ENCODE peak calls at places on chromosomes 3 and 15, in six cellular contexts. O is stomach, X is spleen, C is thyroid gland, Q is body of pancreas, T is transverse colon. H is an unnamed sample.

GRCh38 chr3:4426782-4427344 is 40.2 kb downstream of the SUMF1 start:
- DNase-seq in O (no peak), C (no peak), X (no peak), T (no peak), Q (no peak), H (peak; percentile 38)

GRCh38 chr15:73560501-73561117 is 72.6 kb downstream of the NPTN start:
- DNase-seq in C (no peak), X (no peak), O (no peak), Q (no peak), T (no peak), H (no peak)

GRCh38 chr15:65055201-65055870 is 10.1 kb downstream of the SLC51B start:
- DNase-seq in T (peak; percentile 67), C (no peak), Q (no peak), O (peak; percentile 48), X (no peak), H (no peak)

GRCh38 chr3:142180761-142181362 is 31.5 kb upstream of the TFDP2 start:
- DNase-seq in X (no peak), T (peak; percentile 25), C (peak; percentile 45), Q (peak; percentile 22), O (peak; percentile 34), H (no peak)

GRCh38 chr3:77446084-77446483 is 406.2 kb downstream of the ROBO2 start:
- DNase-seq in X (no peak), Q (no peak), T (no peak), O (no peak), C (no peak), H (no peak)

GRCh38 chr3:17945018-17945798 is 202.8 kb upstream of the TBC1D5 start:
- DNase-seq in Q (no peak), T (no peak), C (no peak), X (no peak), O (no peak), H (no peak)

GRCh38 chr3:153232737-153233330 is 70.8 kb downstream of the RAP2B start:
- DNase-seq in T (no peak), X (no peak), Q (no peak), C (no peak), O (no peak), H (no peak)

GRCh38 chr15:73295630-73296286 is 73.0 kb downstream of the HCN4 start:
- DNase-seq in X (no peak), C (no peak), Q (no peak), T (no peak), O (no peak), H (no peak)

GRCh38 chr15:31435256-31435781 is 108.7 kb downstream of the KLF13 start:
- DNase-seq in O (peak; percentile 70), X (peak; percentile 94), Q (peak; percentile 72), C (peak; percentile 84), T (peak; percentile 88), H (peak; percentile 86)

GRCh38 chr3:16060945-16061344 is 113.5 kb upstream of the GALNT15 start:
- DNase-seq in T (no peak), Q (no peak), X (no peak), C (no peak), O (no peak), H (no peak)

GRCh38 chr3:98855811-98856400 is 45.6 kb downstream of the DCBLD2 start:
- DNase-seq in Q (no peak), C (peak; percentile 6), O (no peak), T (no peak), X (no peak), H (no peak)

GRCh38 chr3:58411036-58411435 is 22.6 kb downstream of the PDHB start:
- DNase-seq in X (no peak), C (no peak), T (no peak), O (no peak), Q (no peak), H (no peak)

GRCh38 chr15:84697353-84697990 is 18.5 kb downstream of the SEC11A start:
- DNase-seq in Q (no peak), T (no peak), X (no peak), O (no peak), C (no peak), H (no peak)

GRCh38 chr15:35305906-35306305 is 220.8 kb upstream of the NANOGP8 start:
- DNase-seq in X (no peak), T (no peak), O (no peak), C (no peak), Q (no peak), H (no peak)

GRCh38 chr3:2303567-2303966 is 204.9 kb downstream of the CNTN4 start:
- DNase-seq in C (peak; percentile 48), X (no peak), T (no peak), O (no peak), Q (no peak), H (no peak)

GRCh38 chr3:121736112-121736511 is 13.4 kb downstream of the GOLGB1 start:
- DNase-seq in T (no peak), O (no peak), Q (no peak), X (no peak), C (no peak), H (no peak)

GRCh38 chr3:73365756-73366397 is 258.9 kb downstream of the PDZRN3 start:
- DNase-seq in T (peak; percentile 52), O (no peak), C (no peak), Q (peak; percentile 31), X (no peak), H (peak; percentile 78)

GRCh38 chr15:67089218-67090193 is 24.1 kb downstream of the SMAD3 start:
- DNase-seq in C (peak; percentile 47), O (no peak), Q (no peak), T (no peak), X (peak; percentile 73), H (no peak)

GRCh38 chr15:41678742-41679141 is 18.5 kb downstream of the MGA start:
- DNase-seq in O (no peak), X (no peak), T (no peak), Q (no peak), C (no peak), H (no peak)
- H3K36me3 ChIP-seq in O (peaks cover under 1% of the 10 kb centered on the region), X (no peaks in the 10 kb centered on the region), T (no peaks in the 10 kb centered on the region), Q (no peaks in the 10 kb centered on the region), C (no peaks in the 10 kb centered on the region), H (no peaks in the 10 kb centered on the region)

GRCh38 chr15:70101459-70102113 is 3.9 kb upstream of the TLE3 start:
- DNase-seq in C (peak; percentile 79), X (no peak), O (peak; percentile 63), T (peak; percentile 63), Q (peak; percentile 76), H (peak; percentile 69)

GRCh38 chr15:70099966-70100494 is 2.3 kb upstream of the TLE3 start:
- DNase-seq in O (no peak), X (no peak), Q (no peak), C (peak; percentile 32), T (no peak), H (no peak)

GRCh38 chr15:70098461-70099166 is 897 bp upstream of the TLE3 start:
- DNase-seq in O (peak; percentile 67), T (peak; percentile 67), X (peak; percentile 94), C (peak; percentile 62), Q (peak; percentile 59), H (peak; percentile 62)

GRCh38 chr15:70099167-70099965 is 1.6 kb upstream of the TLE3 start:
- DNase-seq in C (peak; percentile 100), X (peak; percentile 99), Q (peak; percentile 100), O (peak; percentile 100), T (peak; percentile 100), H (peak; percentile 100)

DNA sequence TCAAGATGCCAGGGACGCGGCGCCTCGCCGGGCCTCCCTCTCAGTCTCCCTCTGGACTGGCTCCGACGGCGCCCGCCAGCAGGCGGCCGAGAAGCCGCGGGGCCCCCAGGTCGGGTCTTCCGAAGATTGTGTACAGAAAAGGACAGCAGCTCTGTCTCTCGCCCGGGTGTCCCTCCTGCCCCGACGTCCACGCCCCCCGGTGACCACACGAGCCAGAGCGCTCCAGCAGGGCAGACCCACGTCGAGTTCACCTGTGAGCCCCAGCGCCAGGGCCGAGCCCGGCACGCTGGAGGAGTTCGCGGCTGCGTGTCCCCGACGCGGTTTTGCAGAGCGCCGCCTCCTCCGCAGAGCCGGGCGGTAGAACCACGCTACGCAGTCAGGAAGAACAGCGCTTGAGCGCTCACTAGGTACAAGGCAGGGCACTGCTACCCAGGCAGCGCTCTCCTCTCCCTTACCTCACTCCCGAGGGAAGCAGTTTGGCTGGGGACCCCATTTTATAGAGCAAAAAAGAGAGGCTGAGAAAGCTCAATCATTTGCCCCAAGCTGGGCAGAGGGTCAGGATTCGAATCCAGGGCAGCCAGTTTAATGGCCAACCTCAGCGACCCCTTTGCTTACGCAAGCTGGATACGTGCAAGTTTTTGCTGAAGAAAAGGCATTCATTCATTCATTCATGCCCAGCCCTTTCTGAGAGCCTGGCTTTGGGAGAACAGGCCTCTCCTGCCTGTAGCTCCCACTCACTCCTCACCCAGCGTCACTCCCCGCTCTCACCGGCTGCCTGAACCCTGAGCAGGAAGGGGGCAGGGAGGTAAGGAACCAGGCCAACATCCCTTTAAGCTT is 3.0 kb upstream of the TLE3 start:
- DNase-seq in X (peak; percentile 94), C (peak; percentile 73), Q (peak; percentile 44), O (peak; percentile 63), T (peak; percentile 71), H (peak; percentile 51)
- TF ChIP-seq POLR2A in X (no peak), C (no peak), Q (no peak), O (no peak), T (no peak), H (no peak)

DNA sequence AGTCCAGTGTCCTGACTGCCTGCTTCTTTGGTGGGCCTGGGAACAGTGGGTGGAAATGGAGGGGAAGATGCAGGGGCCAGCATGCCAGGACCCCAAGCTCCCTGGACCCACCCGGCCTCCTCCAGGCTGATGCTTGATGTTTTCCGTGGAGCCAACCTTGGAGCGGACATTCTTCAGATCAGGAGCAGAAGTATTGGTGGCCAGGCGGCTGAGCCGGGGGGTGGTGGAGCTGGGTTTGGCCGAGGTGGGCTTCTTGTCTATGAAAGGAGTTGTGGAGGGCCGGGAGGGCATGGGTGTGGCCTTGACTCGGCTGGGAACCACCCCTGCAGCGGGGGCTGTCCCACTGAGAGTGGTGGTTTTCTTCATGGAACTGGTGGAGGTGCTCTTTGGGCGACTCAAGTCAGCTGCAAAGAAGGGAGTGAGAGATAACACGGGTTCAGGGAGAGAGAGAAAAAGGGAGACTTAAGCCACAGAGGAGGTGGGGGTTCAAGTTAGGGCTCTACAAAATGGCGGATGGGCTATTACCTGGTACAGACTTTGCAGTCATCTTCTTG is 67.8 kb downstream of the DHX30 start:
- DNase-seq in X (no peak), T (no peak), C (no peak), O (no peak), Q (no peak), H (no peak)
- H3K4me3 ChIP-seq in X (no peak overlapping the region), T (no peak overlapping the region), C (no peak overlapping the region), O (no peak overlapping the region), Q (no peak overlapping the region), H (no peak overlapping the region)

GRCh38 chr3:135056733-135057310 is 261.8 kb downstream of the EPHB1 start:
- DNase-seq in X (no peak), Q (no peak), C (no peak), T (no peak), O (no peak), H (no peak)

GRCh38 chr3:135055449-135055848 is 260.4 kb downstream of the EPHB1 start:
- DNase-seq in X (no peak), C (no peak), O (no peak), Q (no peak), T (no peak), H (no peak)

GRCh38 chr3:135057996-135058395 is 262.9 kb downstream of the EPHB1 start:
- DNase-seq in Q (no peak), T (no peak), O (no peak), X (no peak), C (no peak), H (no peak)

GRCh38 chr3:135056084-135056730 is 261.1 kb downstream of the EPHB1 start:
- DNase-seq in Q (no peak), O (no peak), X (no peak), T (no peak), C (no peak), H (no peak)

DNA sequence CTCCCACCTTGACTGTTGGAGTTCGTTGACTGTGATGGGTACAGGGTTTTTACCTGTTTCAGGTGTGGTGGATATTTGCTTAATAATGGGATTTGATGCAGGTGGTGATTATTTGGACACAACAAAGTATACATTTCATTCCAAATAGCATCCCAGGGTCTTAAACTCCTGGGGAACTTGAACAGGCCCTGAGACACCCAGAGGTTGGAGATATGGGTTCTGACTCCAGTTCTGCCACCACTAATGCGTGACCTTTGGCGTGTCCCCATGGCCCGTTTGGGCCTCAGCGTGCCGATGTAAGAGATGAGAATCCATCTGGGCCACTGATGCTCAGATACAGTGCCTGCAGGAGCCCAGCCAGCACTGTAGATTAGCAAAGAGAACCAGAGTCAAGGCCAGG is 264.5 kb downstream of the EPHB1 start:
- DNase-seq in X (no peak), C (no peak), Q (no peak), O (no peak), T (no peak), H (no peak)
- H3K36me3 ChIP-seq in X (no peaks in the 10 kb centered on the region), C (no peaks in the 10 kb centered on the region), Q (no peaks in the 10 kb centered on the region), O (no peaks in the 10 kb centered on the region), T (no peaks in the 10 kb centered on the region), H (no peaks in the 10 kb centered on the region)